ENCODE peak calls at places on chromosome 6, in ten cellular contexts. P is ovary; W is psoas muscle; K is lower lobe of right lung; M is CD8-positive, alpha-beta T cell; S is breast epithelium; I is sigmoid colon; L is neural progenitor cell; C is small intestine; N is RWPE2. V is an unnamed sample. For H3K9me3, the result is how much of the 10 kb centered on the place peaks cover.

GRCh38 chr6:144104898-144105487 is 9.6 kb upstream of the SF3B5 start:
- DNase-seq in P (no peak), W (no peak), K (no peak), M (no peak), S (no peak), I (no peak), L (peak), C (peak), N (no peak), V (no peak)

GRCh38 chr6:125009578-125009977 is 47.3 kb downstream of the RNF217 start:
- DNase-seq in P (no peak), W (no peak), K (no peak), M (no peak), S (no peak), I (no peak), L (no peak), C (no peak), N (no peak), V (no peak)

GRCh38 chr6:23940466-23940865 is 185.5 kb upstream of the NRSN1 start:
- DNase-seq in P (no peak), W (no peak), K (no peak), M (no peak), S (no peak), I (no peak), L (no peak), C (no peak), N (no peak), V (no peak)

GRCh38 chr6:147223751-147224150 is 19.5 kb downstream of the STXBP5 start:
- DNase-seq in P (no peak), W (no peak), K (no peak), M (no peak), S (no peak), I (no peak), L (no peak), C (no peak), N (no peak), V (no peak)

GRCh38 chr6:49847014-49847413 is 19.3 kb downstream of the CRISP1 start:
- DNase-seq in P (no peak), W (no peak), K (no peak), M (no peak), S (no peak), I (no peak), L (no peak), C (no peak), N (no peak), V (no peak)

GRCh38 chr6:53793318-53793975 is 1.4 kb upstream of the LRRC1 start:
- DNase-seq in P (peak), W (peak), K (peak), M (peak), S (peak), I (peak), L (peak), C (peak), N (peak), V (no peak)

GRCh38 chr6:132227937-132228336 is 173.3 kb downstream of the MOXD1 start:
- DNase-seq in P (no peak), W (no peak), K (no peak), M (no peak), S (no peak), I (no peak), L (no peak), C (no peak), N (no peak), V (no peak)

GRCh38 chr6:7671076-7671475 is 54.8 kb upstream of the BMP6 start:
- DNase-seq in P (no peak), W (no peak), K (no peak), M (no peak), S (no peak), I (no peak), L (no peak), C (no peak), N (no peak), V (no peak)

GRCh38 chr6:25219581-25220249 is 59.5 kb upstream of the CARMIL1 start:
- DNase-seq in P (no peak), W (no peak), K (no peak), M (no peak), S (no peak), I (no peak), L (no peak), C (no peak), N (no peak), V (no peak)
- H3K9me3 ChIP-seq in P (under half), W (under half), K (under half), M (under half), S (under half), I (under half), L (under half), C (under half), N (under half), V (under half)

GRCh38 chr6:36273802-36274201 is 3.9 kb downstream of the PNPLA1 start:
- DNase-seq in P (no peak), W (no peak), K (no peak), M (no peak), S (no peak), I (no peak), L (no peak), C (no peak), N (no peak), V (no peak)
- H3K9me3 ChIP-seq in P (under half), W (under half), K (under half), M (under half), S (under half), I (under half), L (under half), C (under half), N (under half), V (under half)

DNA sequence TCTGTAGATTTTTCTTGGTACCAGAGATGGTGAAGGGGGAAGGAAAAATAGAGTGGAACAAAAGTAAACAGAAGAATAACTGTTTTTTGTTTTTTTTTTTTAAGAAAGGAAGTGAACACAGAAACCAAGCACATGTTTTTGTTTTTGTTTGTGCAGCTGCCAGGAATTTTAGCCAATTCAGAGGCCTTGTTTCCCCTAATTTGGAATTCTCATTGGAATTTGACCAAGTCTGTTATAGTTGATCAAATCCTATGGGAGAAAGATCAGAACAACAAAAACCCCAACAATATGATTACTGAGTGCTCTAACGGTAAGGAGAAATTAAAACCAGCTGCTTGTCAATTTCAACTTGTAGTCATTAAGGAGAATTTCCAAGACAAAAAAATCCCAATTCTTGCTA is 18.2 kb upstream of the IL22RA2 start:
- DNase-seq in P (no peak), W (no peak), K (no peak), M (no peak), S (no peak), I (no peak), L (no peak), C (no peak), N (no peak), V (no peak)
- H3K9me3 ChIP-seq in P (under half), W (under half), K (under half), M (under half), S (under half), I (under half), L (under half), C (under half), N (under half), V (under half)

DNA sequence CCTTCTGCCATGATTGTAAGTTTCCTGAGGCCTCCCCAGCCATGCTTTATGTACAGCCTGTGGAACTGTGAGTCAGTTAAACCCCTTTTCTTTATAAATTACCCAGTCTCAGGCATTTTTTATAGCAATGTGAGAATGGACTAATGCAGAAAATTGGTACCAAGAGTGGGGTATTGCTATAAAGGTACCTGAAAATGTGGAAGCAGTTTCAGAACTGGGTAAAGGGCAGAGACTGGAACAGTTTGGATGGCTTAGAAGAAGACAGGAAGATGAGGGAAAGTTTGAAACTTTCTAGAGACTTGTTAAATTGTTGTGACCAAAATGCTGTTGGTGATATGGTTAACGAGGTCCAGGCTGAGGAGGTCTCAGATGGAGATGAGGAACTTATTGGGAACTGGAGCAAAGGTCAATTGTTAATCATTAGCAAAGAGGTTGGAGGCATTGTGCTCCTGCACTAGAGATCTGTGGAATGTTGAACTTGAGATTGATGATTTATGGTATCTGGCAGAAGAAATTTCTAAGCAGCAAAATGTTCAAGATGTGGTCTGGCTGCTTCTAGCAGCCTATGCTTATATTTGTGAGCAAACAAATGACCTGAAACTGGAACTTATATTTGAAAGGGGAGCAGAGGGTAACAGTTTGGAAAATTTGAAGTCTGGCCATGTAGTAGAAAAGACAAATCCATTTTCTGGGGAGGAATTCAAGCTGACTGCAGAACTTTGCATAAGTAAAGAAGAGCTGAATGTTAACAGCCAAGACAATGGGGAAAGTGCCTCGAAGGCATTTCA is 79.0 kb upstream of the GMDS start:
- DNase-seq in P (no peak), W (no peak), K (no peak), M (no peak), S (no peak), I (no peak), L (no peak), C (peak), N (no peak), V (no peak)
- H3K9me3 ChIP-seq in P (under half), W (under half), K (half or more), M (under half), S (half or more), I (under half), L (under half), C (under half), N (under half), V (under half)

GRCh38 chr6:134753001-134753400 is 196.9 kb downstream of the ALDH8A1 start:
- DNase-seq in P (no peak), W (no peak), K (no peak), M (no peak), S (no peak), I (no peak), L (no peak), C (peak), N (no peak), V (no peak)
- H3K9me3 ChIP-seq in P (under half), W (under half), K (under half), M (under half), S (under half), I (under half), L (under half), C (under half), N (under half), V (under half)

GRCh38 chr6:168374541-168375071 is 55.0 kb upstream of the DACT2 start:
- DNase-seq in P (peak), W (no peak), K (no peak), M (no peak), S (peak), I (peak), L (no peak), C (no peak), N (no peak), V (no peak)
- H3K9me3 ChIP-seq in P (under half), W (under half), K (under half), M (under half), S (under half), I (under half), L (under half), C (under half), N (under half), V (under half)